ENCODE peak calls at places on chromosomes 12 and 14, in nine cellular contexts. Y is ovary, A is body of pancreas, C is breast epithelium, J is Peyer's patch, D is uterus, T is lower leg skin, V is NB4, W is tibial nerve. F is an unnamed sample.

GRCh38 chr14:29757188-29757680 is 170.4 kb downstream of the PRKD1 start:
- DNase-seq in Y (no peak), A (no peak), C (no peak), J (no peak), D (no peak), T (no peak), V (no peak), W (no peak), F (no peak)

GRCh38 chr12:114729731-114730130 is 45.8 kb upstream of the TBX3 start:
- DNase-seq in Y (no peak), A (no peak), C (no peak), J (no peak), D (no peak), T (no peak), V (no peak), W (no peak), F (no peak)

GRCh38 chr14:85102591-85102990 is 427.4 kb upstream of the FLRT2 start:
- DNase-seq in Y (no peak), A (no peak), C (no peak), J (no peak), D (no peak), T (no peak), V (no peak), W (no peak), F (no peak)

GRCh38 chr12:30992381-30992780 is 65.8 kb downstream of the TSPAN11 start:
- DNase-seq in Y (no peak), A (no peak), C (no peak), J (no peak), D (no peak), T (no peak), V (no peak), W (no peak), F (no peak)

GRCh38 chr12:88448337-88448944 is 131.8 kb downstream of the KITLG start:
- DNase-seq in Y (no peak), A (no peak), C (no peak), J (no peak), D (no peak), T (no peak), V (no peak), W (no peak), F (no peak)

GRCh38 chr12:95633671-95634465 is 82.6 kb upstream of the USP44 start:
- DNase-seq in Y (no peak), A (no peak), C (peak), J (no peak), D (no peak), T (no peak), V (no peak), W (peak), F (no peak)

GRCh38 chr14:81164167-81164774 is 56.5 kb downstream of the GTF2A1 start:
- DNase-seq in Y (no peak), A (peak), C (no peak), J (peak), D (peak), T (no peak), V (peak), W (peak), F (peak)

GRCh38 chr14:88417594-88417993 is 32.1 kb downstream of the SPATA7 start:
- DNase-seq in Y (no peak), A (no peak), C (no peak), J (no peak), D (no peak), T (no peak), V (no peak), W (no peak), F (no peak)

GRCh38 chr14:74917646-74918081 is 5.4 kb downstream of the RPS6KL1 start:
- DNase-seq in Y (peak), A (no peak), C (peak), J (no peak), D (peak), T (peak), V (no peak), W (peak), F (no peak)

GRCh38 chr12:94879542-94879941 is 124.0 kb downstream of the NDUFA12 start:
- DNase-seq in Y (no peak), A (no peak), C (no peak), J (no peak), D (no peak), T (no peak), V (peak), W (no peak), F (peak)

GRCh38 chr12:27246774-27247173 is 2.7 kb downstream of the STK38L start:
- DNase-seq in Y (no peak), A (no peak), C (no peak), J (no peak), D (no peak), T (no peak), V (no peak), W (no peak), F (no peak)

GRCh38 chr14:22232486-22232885 is 356.5 kb downstream of the DAD1 start:
- DNase-seq in Y (no peak), A (no peak), C (no peak), J (no peak), D (no peak), T (no peak), V (no peak), W (no peak), F (no peak)

GRCh38 chr12:12718382-12718761 is 1.2 kb downstream of the CDKN1B start:
- DNase-seq in Y (no peak), A (no peak), C (no peak), J (no peak), D (no peak), T (no peak), V (no peak), W (no peak), F (peak)

GRCh38 chr12:1346126-1346525 is 248.3 kb downstream of the FBXL14 start:
- DNase-seq in Y (no peak), A (no peak), C (no peak), J (no peak), D (no peak), T (no peak), V (no peak), W (no peak), F (no peak)

GRCh38 chr14:72926292-72927028 is at the start of gene DCAF4:
- DNase-seq in Y (peak), A (peak), C (peak), J (peak), D (peak), T (peak), V (peak), W (peak), F (peak)

GRCh38 chr12:23954332-23954731 is 4.9 kb upstream of the SOX5 start:
- DNase-seq in Y (no peak), A (no peak), C (no peak), J (no peak), D (no peak), T (no peak), V (no peak), W (no peak), F (no peak)

GRCh38 chr14:57578427-57579220 is 85.0 kb upstream of the CCDC198 start:
- DNase-seq in Y (no peak), A (no peak), C (no peak), J (no peak), D (no peak), T (no peak), V (no peak), W (no peak), F (no peak)

GRCh38 chr14:34711169-34711568 is 3.2 kb downstream of the CFL2 start:
- DNase-seq in Y (no peak), A (no peak), C (no peak), J (no peak), D (no peak), T (no peak), V (no peak), W (peak), F (no peak)

GRCh38 chr12:5328669-5329068 is 103.2 kb upstream of the NTF3 start:
- DNase-seq in Y (no peak), A (no peak), C (peak), J (no peak), D (no peak), T (no peak), V (no peak), W (no peak), F (no peak)

GRCh38 chr12:55818140-55818728 is 393 bp downstream of the ORMDL2 start:
- DNase-seq in Y (no peak), A (no peak), C (no peak), J (no peak), D (no peak), T (no peak), V (no peak), W (no peak), F (peak)
- TF ChIP-seq POLR2A in Y (peak), A (no peak), C (no peak), J (no peak), D (no peak), T (no peak), V (no peak), W (no peak), F (no peak)

GRCh38 chr12:53048033-53048779 is 1.7 kb upstream of the TNS2 start:
- DNase-seq in Y (peak), A (peak), C (peak), J (no peak), D (peak), T (peak), V (no peak), W (peak), F (no peak)

GRCh38 chr12:53045646-53046045 is 4.2 kb upstream of the TNS2 start:
- DNase-seq in Y (peak), A (no peak), C (no peak), J (no peak), D (peak), T (peak), V (no peak), W (peak), F (no peak)

GRCh38 chr12:53047221-53048032 is 2.4 kb upstream of the TNS2 start:
- DNase-seq in Y (peak), A (peak), C (peak), J (peak), D (peak), T (peak), V (peak), W (peak), F (peak)

GRCh38 chr12:53044896-53045571 is 4.8 kb upstream of the TNS2 start:
- DNase-seq in Y (no peak), A (no peak), C (no peak), J (peak), D (no peak), T (no peak), V (no peak), W (peak), F (no peak)

GRCh38 chr12:53046655-53047220 is 3.1 kb upstream of the TNS2 start:
- DNase-seq in Y (peak), A (peak), C (peak), J (peak), D (peak), T (peak), V (peak), W (peak), F (peak)
- TF ChIP-seq POLR2A in Y (peak), A (peak), C (peak), J (peak), D (peak), T (peak), V (no peak), W (peak), F (peak)

DNA sequence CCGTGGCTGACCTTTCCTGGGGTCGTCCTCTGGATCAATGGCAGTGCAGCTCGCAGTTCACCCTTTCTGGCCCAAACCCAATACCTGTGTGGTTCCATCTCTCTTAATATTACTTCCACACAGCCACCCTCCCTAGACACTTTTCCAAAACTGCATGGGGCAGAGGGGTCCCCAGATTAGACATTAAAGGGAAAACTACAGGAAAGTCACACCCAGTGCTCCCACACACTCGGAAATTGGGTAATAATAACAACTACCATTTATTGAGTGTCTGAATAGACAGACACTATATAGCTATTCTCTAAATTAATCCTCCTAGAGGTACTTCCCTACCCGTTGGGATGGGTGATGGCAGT is 628 bp upstream of the PXN start:
- DNase-seq in Y (no peak), A (no peak), C (no peak), J (no peak), D (no peak), T (no peak), V (no peak), W (no peak), F (no peak)
- TF ChIP-seq POLR2A in Y (no peak), A (no peak), C (no peak), J (no peak), D (no peak), T (no peak), V (no peak), W (no peak), F (no peak)

DNA sequence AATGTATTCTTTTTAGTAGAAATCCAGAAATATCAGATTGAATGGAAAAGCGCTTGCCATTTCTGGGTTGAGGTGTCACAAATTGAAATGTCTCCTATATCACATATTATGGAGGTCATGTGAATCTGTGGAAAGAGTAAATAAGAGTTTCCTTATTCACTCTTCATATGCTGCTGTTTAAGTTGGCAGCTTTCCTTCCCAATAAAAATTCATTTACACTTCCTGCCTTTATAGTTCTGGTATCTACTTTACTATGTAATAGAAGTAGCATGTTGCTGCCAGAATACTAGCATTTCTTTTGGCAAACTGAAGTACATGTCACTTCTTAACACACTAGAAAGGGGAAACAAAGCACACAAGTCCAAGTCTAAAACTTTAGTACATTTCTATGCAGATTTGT is 60.8 kb downstream of the SDR9C7 start:
- DNase-seq in Y (no peak), A (no peak), C (no peak), J (no peak), D (no peak), T (no peak), V (no peak), W (no peak), F (no peak)
- TF ChIP-seq POLR2A in Y (no peak), A (no peak), C (no peak), J (no peak), D (no peak), T (no peak), V (no peak), W (no peak), F (no peak)

GRCh38 chr14:105045710-105046326 is 19.4 kb downstream of the GPR132 start:
- DNase-seq in Y (peak), A (peak), C (peak), J (peak), D (peak), T (peak), V (peak), W (peak), F (peak)
- TF ChIP-seq POLR2A in Y (no peak), A (no peak), C (no peak), J (no peak), D (no peak), T (no peak), V (no peak), W (no peak), F (no peak)

GRCh38 chr14:64540208-64541202 is at the start of gene HSPA2:
- DNase-seq in Y (peak), A (peak), C (peak), J (peak), D (peak), T (peak), V (peak), W (peak), F (peak)
- TF ChIP-seq POLR2A in Y (peak), A (peak), C (peak), J (peak), D (peak), T (peak), V (no peak), W (peak), F (peak)

DNA sequence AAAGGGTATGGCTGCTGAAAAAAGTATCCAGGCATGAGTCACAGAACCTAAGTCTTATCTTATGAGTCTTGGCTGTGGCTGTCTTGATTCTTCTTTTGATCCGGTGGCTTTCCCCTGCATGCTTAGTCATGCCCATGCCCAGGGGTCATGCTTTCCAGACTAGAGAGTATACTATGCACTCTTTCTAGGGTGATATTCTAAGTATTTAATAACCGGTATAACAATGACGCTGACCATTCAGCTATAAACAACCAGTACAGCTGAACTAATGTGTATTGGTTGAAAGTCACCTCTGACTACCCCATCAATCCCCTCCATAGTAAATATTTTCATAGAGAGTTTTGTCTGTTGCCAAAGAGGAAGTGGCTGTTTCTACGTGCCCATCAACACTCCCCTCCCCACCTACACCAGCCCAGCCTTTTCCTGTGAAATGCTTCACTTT is 34.7 kb upstream of the NRXN3 start:
- DNase-seq in Y (no peak), A (no peak), C (no peak), J (no peak), D (no peak), T (no peak), V (peak), W (no peak), F (peak)
- TF ChIP-seq POLR2A in Y (no peak), A (no peak), C (no peak), J (no peak), D (no peak), T (no peak), V (no peak), W (no peak), F (no peak)

F was measured in erythroblast.